ENCODE peak calls at places on chromosomes 12 and 14, in five cellular contexts. T, W, I, K and U are unnamed samples.

GRCh38 chr14:79438696-79439342 is 772.5 kb downstream of the DIO2 start:
- DNase-seq in T (no peak), W (no peak), I (no peak), K (no peak), U (no peak)

GRCh38 chr12:68367136-68367535 is 35.0 kb upstream of the MDM1 start:
- DNase-seq in T (no peak), W (no peak), I (peak), K (peak), U (no peak)

GRCh38 chr12:34392741-34393085 is 370.4 kb downstream of the ALG10 start:
- DNase-seq in T (no peak), W (no peak), I (no peak), K (no peak), U (no peak)

GRCh38 chr12:52264435-52264825 is 10.0 kb upstream of the KRT86 start:
- DNase-seq in T (no peak), W (no peak), I (no peak), K (no peak), U (no peak)

GRCh38 chr12:102740157-102741032 is 176.6 kb downstream of the PAH start:
- DNase-seq in T (no peak), W (no peak), I (no peak), K (no peak), U (no peak)

GRCh38 chr14:54739514-54739913 is 163.1 kb downstream of the GCH1 start:
- DNase-seq in T (no peak), W (no peak), I (no peak), K (no peak), U (no peak)

GRCh38 chr12:25644964-25645363 is 91.9 kb upstream of the LMNTD1 start:
- DNase-seq in T (no peak), W (no peak), I (no peak), K (no peak), U (no peak)

GRCh38 chr14:35534884-35535793 is 1.2 kb downstream of the INSM2 start:
- DNase-seq in T (no peak), W (no peak), I (peak), K (peak), U (peak)

GRCh38 chr12:25497021-25497420 is 56.1 kb downstream of the LMNTD1 start:
- DNase-seq in T (no peak), W (peak), I (no peak), K (no peak), U (no peak)

GRCh38 chr12:88639361-88639760 is 59.1 kb upstream of the KITLG start:
- DNase-seq in T (no peak), W (no peak), I (no peak), K (no peak), U (no peak)

GRCh38 chr14:72177246-72177645 is 245.0 kb downstream of the RGS6 start:
- DNase-seq in T (no peak), W (no peak), I (no peak), K (no peak), U (no peak)

GRCh38 chr12:89040146-89040964 is 311.9 kb downstream of the DUSP6 start:
- DNase-seq in T (no peak), W (no peak), I (peak), K (peak), U (no peak)

GRCh38 chr12:55842681-55843429 is at the start of gene MMP19:
- DNase-seq in T (no peak), W (no peak), I (no peak), K (no peak), U (no peak)